ENCODE peak calls at places on chromosomes 6 and 20, in ten cellular contexts. One of them, this sample, is unnamed.
A peak's percentile ranks its signal among the peaks of the same experiment; 100 is the strongest.

GRCh38 chr6:106800379-106800778 is 171.0 kb downstream of the QRSL1 start:
- DNase-seq in HFFc6: no peak
- DNase-seq in cardiac muscle cell: no peak
- DNase-seq in fibroblast of lung: no peak
- DNase-seq in left kidney: no peak
- DNase-seq in heart left ventricle: no peak
- DNase-seq in COLO829: no peak
- DNase-seq in astrocyte of the cerebellum: no peak
- DNase-seq in stimulated activated CD8-positive, alpha-beta memory T cell treated with anti-CD3 and anti-CD28 coated beads, Interleukin-4, amount 100 ng/mL, for 1 hour: no peak
- DNase-seq in OCI-LY7: no peak
- DNase-seq in this sample: no peak

GRCh38 chr6:111503194-111503593 is 20.2 kb upstream of the REV3L start:
- DNase-seq in HFFc6: peak; percentile 33
- DNase-seq in cardiac muscle cell: peak; percentile 42
- DNase-seq in fibroblast of lung: no peak
- DNase-seq in left kidney: peak; percentile 53
- DNase-seq in heart left ventricle: no peak
- DNase-seq in COLO829: peak; percentile 32
- DNase-seq in astrocyte of the cerebellum: peak; percentile 53
- DNase-seq in stimulated activated CD8-positive, alpha-beta memory T cell treated with anti-CD3 and anti-CD28 coated beads, Interleukin-4, amount 100 ng/mL, for 1 hour: no peak
- DNase-seq in OCI-LY7: no peak
- DNase-seq in this sample: peak; percentile 86

GRCh38 chr6:42979523-42980177 is 669 bp upstream of the PEX6 start:
- DNase-seq in HFFc6: peak; percentile 48
- DNase-seq in cardiac muscle cell: no peak
- DNase-seq in fibroblast of lung: no peak
- DNase-seq in left kidney: peak; percentile 48
- DNase-seq in heart left ventricle: no peak
- DNase-seq in COLO829: peak; percentile 56
- DNase-seq in astrocyte of the cerebellum: no peak
- DNase-seq in stimulated activated CD8-positive, alpha-beta memory T cell treated with anti-CD3 and anti-CD28 coated beads, Interleukin-4, amount 100 ng/mL, for 1 hour: no peak
- DNase-seq in OCI-LY7: peak; percentile 47
- DNase-seq in this sample: no peak

GRCh38 chr20:56439784-56440291 is 27.8 kb downstream of the CASS4 start:
- DNase-seq in HFFc6: peak; percentile 98
- DNase-seq in cardiac muscle cell: peak; percentile 99
- DNase-seq in fibroblast of lung: peak; percentile 93
- DNase-seq in left kidney: peak; percentile 60
- DNase-seq in heart left ventricle: peak; percentile 60
- DNase-seq in COLO829: no peak
- DNase-seq in astrocyte of the cerebellum: peak; percentile 98
- DNase-seq in stimulated activated CD8-positive, alpha-beta memory T cell treated with anti-CD3 and anti-CD28 coated beads, Interleukin-4, amount 100 ng/mL, for 1 hour: no peak
- DNase-seq in OCI-LY7: no peak
- DNase-seq in this sample: peak; percentile 30

GRCh38 chr20:19749537-19749936 is 8.5 kb upstream of the RIN2 start:
- DNase-seq in HFFc6: no peak
- DNase-seq in cardiac muscle cell: no peak
- DNase-seq in fibroblast of lung: no peak
- DNase-seq in left kidney: no peak
- DNase-seq in heart left ventricle: no peak
- DNase-seq in COLO829: no peak
- DNase-seq in astrocyte of the cerebellum: no peak
- DNase-seq in stimulated activated CD8-positive, alpha-beta memory T cell treated with anti-CD3 and anti-CD28 coated beads, Interleukin-4, amount 100 ng/mL, for 1 hour: no peak
- DNase-seq in OCI-LY7: no peak
- DNase-seq in this sample: no peak

GRCh38 chr6:125995972-125996580 is 9.7 kb downstream of the TRMT11 start:
- DNase-seq in HFFc6: peak; percentile 42
- DNase-seq in cardiac muscle cell: peak; percentile 75
- DNase-seq in fibroblast of lung: peak; percentile 66
- DNase-seq in left kidney: peak; percentile 90
- DNase-seq in heart left ventricle: peak; percentile 42
- DNase-seq in COLO829: peak; percentile 68
- DNase-seq in astrocyte of the cerebellum: peak; percentile 39
- DNase-seq in stimulated activated CD8-positive, alpha-beta memory T cell treated with anti-CD3 and anti-CD28 coated beads, Interleukin-4, amount 100 ng/mL, for 1 hour: peak; percentile 23
- DNase-seq in OCI-LY7: peak; percentile 81
- DNase-seq in this sample: peak; percentile 71

GRCh38 chr20:44583179-44583578 is 800 bp downstream of the PKIG start:
- DNase-seq in HFFc6: no peak
- DNase-seq in cardiac muscle cell: no peak
- DNase-seq in fibroblast of lung: peak; percentile 30
- DNase-seq in left kidney: peak; percentile 23
- DNase-seq in heart left ventricle: no peak
- DNase-seq in COLO829: no peak
- DNase-seq in astrocyte of the cerebellum: no peak
- DNase-seq in stimulated activated CD8-positive, alpha-beta memory T cell treated with anti-CD3 and anti-CD28 coated beads, Interleukin-4, amount 100 ng/mL, for 1 hour: no peak
- DNase-seq in OCI-LY7: no peak
- DNase-seq in this sample: no peak

GRCh38 chr20:52305029-52305645 is 113.6 kb upstream of the ZFP64 start:
- DNase-seq in HFFc6: no peak
- DNase-seq in cardiac muscle cell: peak; percentile 16
- DNase-seq in fibroblast of lung: no peak
- DNase-seq in left kidney: no peak
- DNase-seq in heart left ventricle: no peak
- DNase-seq in COLO829: no peak
- DNase-seq in astrocyte of the cerebellum: no peak
- DNase-seq in stimulated activated CD8-positive, alpha-beta memory T cell treated with anti-CD3 and anti-CD28 coated beads, Interleukin-4, amount 100 ng/mL, for 1 hour: no peak
- DNase-seq in OCI-LY7: no peak
- DNase-seq in this sample: no peak

GRCh38 chr6:142700032-142700431 is 244.9 kb downstream of the HIVEP2 start:
- DNase-seq in HFFc6: no peak
- DNase-seq in cardiac muscle cell: no peak
- DNase-seq in fibroblast of lung: no peak
- DNase-seq in left kidney: no peak
- DNase-seq in heart left ventricle: no peak
- DNase-seq in COLO829: no peak
- DNase-seq in astrocyte of the cerebellum: no peak
- DNase-seq in stimulated activated CD8-positive, alpha-beta memory T cell treated with anti-CD3 and anti-CD28 coated beads, Interleukin-4, amount 100 ng/mL, for 1 hour: no peak
- DNase-seq in OCI-LY7: peak; percentile 41
- DNase-seq in this sample: no peak

GRCh38 chr6:15751721-15752350 is 89.0 kb upstream of the DTNBP1 start:
- DNase-seq in HFFc6: no peak
- DNase-seq in cardiac muscle cell: no peak
- DNase-seq in fibroblast of lung: no peak
- DNase-seq in left kidney: no peak
- DNase-seq in heart left ventricle: no peak
- DNase-seq in COLO829: no peak
- DNase-seq in astrocyte of the cerebellum: no peak
- DNase-seq in stimulated activated CD8-positive, alpha-beta memory T cell treated with anti-CD3 and anti-CD28 coated beads, Interleukin-4, amount 100 ng/mL, for 1 hour: no peak
- DNase-seq in OCI-LY7: no peak
- DNase-seq in this sample: no peak

GRCh38 chr6:24740861-24741260 is 21.9 kb upstream of the C6orf62 start:
- DNase-seq in HFFc6: peak; percentile 59
- DNase-seq in cardiac muscle cell: no peak
- DNase-seq in fibroblast of lung: no peak
- DNase-seq in left kidney: no peak
- DNase-seq in heart left ventricle: no peak
- DNase-seq in COLO829: no peak
- DNase-seq in astrocyte of the cerebellum: no peak
- DNase-seq in stimulated activated CD8-positive, alpha-beta memory T cell treated with anti-CD3 and anti-CD28 coated beads, Interleukin-4, amount 100 ng/mL, for 1 hour: no peak
- DNase-seq in OCI-LY7: no peak
- DNase-seq in this sample: no peak

GRCh38 chr20:1472556-1473243 is 6.1 kb upstream of the NSFL1C start:
- DNase-seq in HFFc6: no peak
- DNase-seq in cardiac muscle cell: no peak
- DNase-seq in fibroblast of lung: no peak
- DNase-seq in left kidney: no peak
- DNase-seq in heart left ventricle: no peak
- DNase-seq in COLO829: no peak
- DNase-seq in astrocyte of the cerebellum: no peak
- DNase-seq in stimulated activated CD8-positive, alpha-beta memory T cell treated with anti-CD3 and anti-CD28 coated beads, Interleukin-4, amount 100 ng/mL, for 1 hour: no peak
- DNase-seq in OCI-LY7: peak; percentile 23
- DNase-seq in this sample: no peak

GRCh38 chr6:71721642-71722041 is 164.7 kb upstream of the RIMS1 start:
- DNase-seq in HFFc6: no peak
- DNase-seq in cardiac muscle cell: peak; percentile 11
- DNase-seq in fibroblast of lung: no peak
- DNase-seq in left kidney: no peak
- DNase-seq in heart left ventricle: peak; percentile 27
- DNase-seq in COLO829: no peak
- DNase-seq in astrocyte of the cerebellum: peak; percentile 74
- DNase-seq in stimulated activated CD8-positive, alpha-beta memory T cell treated with anti-CD3 and anti-CD28 coated beads, Interleukin-4, amount 100 ng/mL, for 1 hour: no peak
- DNase-seq in OCI-LY7: no peak
- DNase-seq in this sample: no peak

GRCh38 chr6:156662025-156662445 is 115.1 kb upstream of the ARID1B start:
- DNase-seq in HFFc6: no peak
- DNase-seq in cardiac muscle cell: no peak
- DNase-seq in fibroblast of lung: no peak
- DNase-seq in left kidney: no peak
- DNase-seq in heart left ventricle: peak; percentile 21
- DNase-seq in COLO829: no peak
- DNase-seq in astrocyte of the cerebellum: no peak
- DNase-seq in stimulated activated CD8-positive, alpha-beta memory T cell treated with anti-CD3 and anti-CD28 coated beads, Interleukin-4, amount 100 ng/mL, for 1 hour: no peak
- DNase-seq in OCI-LY7: peak; percentile 37
- DNase-seq in this sample: peak; percentile 62

GRCh38 chr6:42784739-42785498 is 3.1 kb downstream of the BICRAL start:
- DNase-seq in HFFc6: no peak
- DNase-seq in cardiac muscle cell: no peak
- DNase-seq in fibroblast of lung: no peak
- DNase-seq in left kidney: no peak
- DNase-seq in heart left ventricle: no peak
- DNase-seq in COLO829: no peak
- DNase-seq in astrocyte of the cerebellum: no peak
- DNase-seq in stimulated activated CD8-positive, alpha-beta memory T cell treated with anti-CD3 and anti-CD28 coated beads, Interleukin-4, amount 100 ng/mL, for 1 hour: no peak
- DNase-seq in OCI-LY7: no peak
- DNase-seq in this sample: no peak

GRCh38 chr20:24017160-24017761 is 28.7 kb upstream of the GGTLC1 start:
- DNase-seq in HFFc6: no peak
- DNase-seq in cardiac muscle cell: peak; percentile 18
- DNase-seq in fibroblast of lung: no peak
- DNase-seq in left kidney: no peak
- DNase-seq in heart left ventricle: no peak
- DNase-seq in COLO829: peak; percentile 36
- DNase-seq in astrocyte of the cerebellum: no peak
- DNase-seq in stimulated activated CD8-positive, alpha-beta memory T cell treated with anti-CD3 and anti-CD28 coated beads, Interleukin-4, amount 100 ng/mL, for 1 hour: no peak
- DNase-seq in OCI-LY7: no peak
- DNase-seq in this sample: no peak

GRCh38 chr6:33779895-33780294 is 9.0 kb downstream of the LEMD2 start:
- DNase-seq in HFFc6: no peak
- DNase-seq in cardiac muscle cell: no peak
- DNase-seq in fibroblast of lung: no peak
- DNase-seq in left kidney: no peak
- DNase-seq in heart left ventricle: no peak
- DNase-seq in COLO829: no peak
- DNase-seq in astrocyte of the cerebellum: no peak
- DNase-seq in stimulated activated CD8-positive, alpha-beta memory T cell treated with anti-CD3 and anti-CD28 coated beads, Interleukin-4, amount 100 ng/mL, for 1 hour: no peak
- DNase-seq in OCI-LY7: no peak
- DNase-seq in this sample: no peak

GRCh38 chr6:77650098-77650663 is 2.7 kb upstream of the MEI4 start:
- DNase-seq in HFFc6: no peak
- DNase-seq in cardiac muscle cell: peak; percentile 18
- DNase-seq in fibroblast of lung: no peak
- DNase-seq in left kidney: peak; percentile 90
- DNase-seq in heart left ventricle: peak; percentile 24
- DNase-seq in COLO829: peak; percentile 3
- DNase-seq in astrocyte of the cerebellum: no peak
- DNase-seq in stimulated activated CD8-positive, alpha-beta memory T cell treated with anti-CD3 and anti-CD28 coated beads, Interleukin-4, amount 100 ng/mL, for 1 hour: no peak
- DNase-seq in OCI-LY7: no peak
- DNase-seq in this sample: peak; percentile 97

GRCh38 chr20:7967199-7967844 is 27.1 kb upstream of the HAO1 start:
- DNase-seq in HFFc6: peak; percentile 68
- DNase-seq in cardiac muscle cell: peak; percentile 82
- DNase-seq in fibroblast of lung: peak; percentile 3
- DNase-seq in left kidney: no peak
- DNase-seq in heart left ventricle: no peak
- DNase-seq in COLO829: no peak
- DNase-seq in astrocyte of the cerebellum: peak; percentile 40
- DNase-seq in stimulated activated CD8-positive, alpha-beta memory T cell treated with anti-CD3 and anti-CD28 coated beads, Interleukin-4, amount 100 ng/mL, for 1 hour: no peak
- DNase-seq in OCI-LY7: no peak
- DNase-seq in this sample: peak; percentile 11

GRCh38 chr6:107578642-107579332 is 88.9 kb downstream of the SOBP start:
- DNase-seq in HFFc6: no peak
- DNase-seq in cardiac muscle cell: no peak
- DNase-seq in fibroblast of lung: no peak
- DNase-seq in left kidney: no peak
- DNase-seq in heart left ventricle: no peak
- DNase-seq in COLO829: no peak
- DNase-seq in astrocyte of the cerebellum: no peak
- DNase-seq in stimulated activated CD8-positive, alpha-beta memory T cell treated with anti-CD3 and anti-CD28 coated beads, Interleukin-4, amount 100 ng/mL, for 1 hour: no peak
- DNase-seq in OCI-LY7: no peak
- DNase-seq in this sample: peak; percentile 85

GRCh38 chr6:158237656-158238055 is 69.5 kb downstream of the GTF2H5 start:
- DNase-seq in HFFc6: no peak
- DNase-seq in cardiac muscle cell: no peak
- DNase-seq in fibroblast of lung: no peak
- DNase-seq in left kidney: no peak
- DNase-seq in heart left ventricle: no peak
- DNase-seq in COLO829: no peak
- DNase-seq in astrocyte of the cerebellum: no peak
- DNase-seq in stimulated activated CD8-positive, alpha-beta memory T cell treated with anti-CD3 and anti-CD28 coated beads, Interleukin-4, amount 100 ng/mL, for 1 hour: no peak
- DNase-seq in OCI-LY7: no peak
- DNase-seq in this sample: no peak

GRCh38 chr20:24745206-24745605 is 203.9 kb upstream of the CST7 start:
- DNase-seq in HFFc6: no peak
- DNase-seq in cardiac muscle cell: no peak
- DNase-seq in fibroblast of lung: no peak
- DNase-seq in left kidney: no peak
- DNase-seq in heart left ventricle: no peak
- DNase-seq in COLO829: no peak
- DNase-seq in astrocyte of the cerebellum: no peak
- DNase-seq in stimulated activated CD8-positive, alpha-beta memory T cell treated with anti-CD3 and anti-CD28 coated beads, Interleukin-4, amount 100 ng/mL, for 1 hour: no peak
- DNase-seq in OCI-LY7: no peak
- DNase-seq in this sample: no peak

GRCh38 chr20:45036044-45036755 is 64.7 kb downstream of the KCNS1 start:
- DNase-seq in HFFc6: peak; percentile 68
- DNase-seq in cardiac muscle cell: peak; percentile 58
- DNase-seq in fibroblast of lung: peak; percentile 85
- DNase-seq in left kidney: no peak
- DNase-seq in heart left ventricle: no peak
- DNase-seq in COLO829: no peak
- DNase-seq in astrocyte of the cerebellum: no peak
- DNase-seq in stimulated activated CD8-positive, alpha-beta memory T cell treated with anti-CD3 and anti-CD28 coated beads, Interleukin-4, amount 100 ng/mL, for 1 hour: no peak
- DNase-seq in OCI-LY7: no peak
- DNase-seq in this sample: no peak